ENCODE peak calls at places on chromosomes 6 and 20, in eight cellular contexts. One of them, this sample, is unnamed.

GRCh38 chr20:31951203-31951529 is 680 bp downstream of the PDRG1 start:
- DNase-seq in NCI-H1105 treated with DMSO at 0.1 percent for 48 hours: no peak
- DNase-seq in activated naive CD4-positive, alpha-beta T cell treated with anti-CD3 and anti-CD28 coated beads, Interleukin-2, amount 10 ng/mL, durations not matched to agents 7 days and 5 days: no peak
- DNase-seq in A172: no peak
- DNase-seq in body of pancreas: no peak
- DNase-seq in AG08396: no peak
- DNase-seq in putamen: no peak
- DNase-seq in gastrocnemius medialis: no peak
- DNase-seq in this sample: no peak

GRCh38 chr6:147508871-147509608 is 550 bp downstream of the SAMD5 start:
- DNase-seq in gastrocnemius medialis: no peak
- DNase-seq in activated naive CD4-positive, alpha-beta T cell treated with anti-CD3 and anti-CD28 coated beads, Interleukin-2, amount 10 ng/mL, durations not matched to agents 7 days and 5 days: no peak
- DNase-seq in putamen: no peak
- DNase-seq in A172: no peak
- DNase-seq in AG08396: peak; percentile 34
- DNase-seq in NCI-H1105 treated with DMSO at 0.1 percent for 48 hours: no peak
- DNase-seq in body of pancreas: no peak
- DNase-seq in this sample: peak; percentile 53

GRCh38 chr6:42962096-42962495 is 1.5 kb downstream of the GNMT start:
- DNase-seq in activated naive CD4-positive, alpha-beta T cell treated with anti-CD3 and anti-CD28 coated beads, Interleukin-2, amount 10 ng/mL, durations not matched to agents 7 days and 5 days: no peak
- DNase-seq in putamen: no peak
- DNase-seq in A172: no peak
- DNase-seq in AG08396: no peak
- DNase-seq in gastrocnemius medialis: no peak
- DNase-seq in body of pancreas: no peak
- DNase-seq in NCI-H1105 treated with DMSO at 0.1 percent for 48 hours: no peak
- DNase-seq in this sample: no peak

GRCh38 chr6:11527274-11527870 is 10.2 kb upstream of the TMEM170B start:
- DNase-seq in AG08396: no peak
- DNase-seq in putamen: no peak
- DNase-seq in A172: no peak
- DNase-seq in gastrocnemius medialis: no peak
- DNase-seq in activated naive CD4-positive, alpha-beta T cell treated with anti-CD3 and anti-CD28 coated beads, Interleukin-2, amount 10 ng/mL, durations not matched to agents 7 days and 5 days: no peak
- DNase-seq in NCI-H1105 treated with DMSO at 0.1 percent for 48 hours: no peak
- DNase-seq in body of pancreas: no peak
- DNase-seq in this sample: no peak

GRCh38 chr6:112443666-112444065 is 96.5 kb downstream of the RFPL4B start:
- DNase-seq in body of pancreas: peak; percentile 29
- DNase-seq in A172: no peak
- DNase-seq in AG08396: peak; percentile 30
- DNase-seq in gastrocnemius medialis: peak; percentile 3
- DNase-seq in putamen: no peak
- DNase-seq in activated naive CD4-positive, alpha-beta T cell treated with anti-CD3 and anti-CD28 coated beads, Interleukin-2, amount 10 ng/mL, durations not matched to agents 7 days and 5 days: no peak
- DNase-seq in NCI-H1105 treated with DMSO at 0.1 percent for 48 hours: no peak
- DNase-seq in this sample: peak; percentile 80

GRCh38 chr6:31358302-31358701 is 1.3 kb upstream of the HLA-B start:
- DNase-seq in NCI-H1105 treated with DMSO at 0.1 percent for 48 hours: no peak
- DNase-seq in AG08396: no peak
- DNase-seq in A172: no peak
- DNase-seq in activated naive CD4-positive, alpha-beta T cell treated with anti-CD3 and anti-CD28 coated beads, Interleukin-2, amount 10 ng/mL, durations not matched to agents 7 days and 5 days: no peak
- DNase-seq in putamen: no peak
- DNase-seq in body of pancreas: no peak
- DNase-seq in gastrocnemius medialis: no peak
- DNase-seq in this sample: no peak

GRCh38 chr20:37295595-37295994 is 6.1 kb downstream of the MANBAL start:
- DNase-seq in AG08396: no peak
- DNase-seq in body of pancreas: no peak
- DNase-seq in gastrocnemius medialis: no peak
- DNase-seq in A172: peak; percentile 59
- DNase-seq in NCI-H1105 treated with DMSO at 0.1 percent for 48 hours: peak; percentile 94
- DNase-seq in activated naive CD4-positive, alpha-beta T cell treated with anti-CD3 and anti-CD28 coated beads, Interleukin-2, amount 10 ng/mL, durations not matched to agents 7 days and 5 days: no peak
- DNase-seq in putamen: no peak
- DNase-seq in this sample: no peak

GRCh38 chr20:37672143-37672542 is 21.7 kb upstream of the CTNNBL1 start:
- DNase-seq in AG08396: no peak
- DNase-seq in NCI-H1105 treated with DMSO at 0.1 percent for 48 hours: no peak
- DNase-seq in gastrocnemius medialis: no peak
- DNase-seq in A172: no peak
- DNase-seq in putamen: no peak
- DNase-seq in activated naive CD4-positive, alpha-beta T cell treated with anti-CD3 and anti-CD28 coated beads, Interleukin-2, amount 10 ng/mL, durations not matched to agents 7 days and 5 days: no peak
- DNase-seq in body of pancreas: no peak
- DNase-seq in this sample: no peak

GRCh38 chr20:13771853-13772453 is 12.8 kb downstream of the ESF1 start:
- DNase-seq in AG08396: peak; percentile 15
- DNase-seq in activated naive CD4-positive, alpha-beta T cell treated with anti-CD3 and anti-CD28 coated beads, Interleukin-2, amount 10 ng/mL, durations not matched to agents 7 days and 5 days: no peak
- DNase-seq in NCI-H1105 treated with DMSO at 0.1 percent for 48 hours: peak; percentile 60
- DNase-seq in gastrocnemius medialis: no peak
- DNase-seq in A172: peak; percentile 15
- DNase-seq in putamen: no peak
- DNase-seq in body of pancreas: no peak
- DNase-seq in this sample: no peak

GRCh38 chr6:134984821-134985220 is 34.9 kb upstream of the ALDH8A1 start:
- DNase-seq in A172: peak; percentile 10
- DNase-seq in gastrocnemius medialis: no peak
- DNase-seq in activated naive CD4-positive, alpha-beta T cell treated with anti-CD3 and anti-CD28 coated beads, Interleukin-2, amount 10 ng/mL, durations not matched to agents 7 days and 5 days: no peak
- DNase-seq in putamen: no peak
- DNase-seq in AG08396: peak; percentile 6
- DNase-seq in NCI-H1105 treated with DMSO at 0.1 percent for 48 hours: no peak
- DNase-seq in body of pancreas: no peak
- DNase-seq in this sample: no peak

GRCh38 chr6:167392631-167393301 is 67.9 kb downstream of the TTLL2 start:
- DNase-seq in gastrocnemius medialis: no peak
- DNase-seq in A172: no peak
- DNase-seq in body of pancreas: no peak
- DNase-seq in NCI-H1105 treated with DMSO at 0.1 percent for 48 hours: no peak
- DNase-seq in putamen: no peak
- DNase-seq in AG08396: no peak
- DNase-seq in activated naive CD4-positive, alpha-beta T cell treated with anti-CD3 and anti-CD28 coated beads, Interleukin-2, amount 10 ng/mL, durations not matched to agents 7 days and 5 days: no peak
- DNase-seq in this sample: no peak

GRCh38 chr20:20317195-20318113 is 50.5 kb upstream of the INSM1 start:
- DNase-seq in putamen: no peak
- DNase-seq in body of pancreas: no peak
- DNase-seq in gastrocnemius medialis: no peak
- DNase-seq in AG08396: no peak
- DNase-seq in activated naive CD4-positive, alpha-beta T cell treated with anti-CD3 and anti-CD28 coated beads, Interleukin-2, amount 10 ng/mL, durations not matched to agents 7 days and 5 days: no peak
- DNase-seq in A172: no peak
- DNase-seq in NCI-H1105 treated with DMSO at 0.1 percent for 48 hours: no peak
- DNase-seq in this sample: no peak

GRCh38 chr20:41574802-41575389 is 43.3 kb downstream of the CHD6 start:
- DNase-seq in body of pancreas: no peak
- DNase-seq in NCI-H1105 treated with DMSO at 0.1 percent for 48 hours: no peak
- DNase-seq in AG08396: no peak
- DNase-seq in A172: no peak
- DNase-seq in gastrocnemius medialis: no peak
- DNase-seq in activated naive CD4-positive, alpha-beta T cell treated with anti-CD3 and anti-CD28 coated beads, Interleukin-2, amount 10 ng/mL, durations not matched to agents 7 days and 5 days: no peak
- DNase-seq in putamen: no peak
- DNase-seq in this sample: no peak

GRCh38 chr20:8756410-8756809 is 312.5 kb upstream of the PLCB4 start:
- DNase-seq in A172: peak; percentile 95
- DNase-seq in putamen: no peak
- DNase-seq in body of pancreas: no peak
- DNase-seq in gastrocnemius medialis: no peak
- DNase-seq in activated naive CD4-positive, alpha-beta T cell treated with anti-CD3 and anti-CD28 coated beads, Interleukin-2, amount 10 ng/mL, durations not matched to agents 7 days and 5 days: no peak
- DNase-seq in AG08396: peak; percentile 80
- DNase-seq in NCI-H1105 treated with DMSO at 0.1 percent for 48 hours: no peak
- DNase-seq in this sample: no peak

GRCh38 chr6:392441-393390 is 1.2 kb downstream of the IRF4 start:
- DNase-seq in AG08396: no peak
- DNase-seq in activated naive CD4-positive, alpha-beta T cell treated with anti-CD3 and anti-CD28 coated beads, Interleukin-2, amount 10 ng/mL, durations not matched to agents 7 days and 5 days: peak; percentile 76
- DNase-seq in A172: no peak
- DNase-seq in gastrocnemius medialis: no peak
- DNase-seq in body of pancreas: no peak
- DNase-seq in putamen: no peak
- DNase-seq in NCI-H1105 treated with DMSO at 0.1 percent for 48 hours: peak; percentile 43
- DNase-seq in this sample: no peak

GRCh38 chr20:16472045-16472872 is 101.0 kb downstream of the KIF16B start:
- DNase-seq in activated naive CD4-positive, alpha-beta T cell treated with anti-CD3 and anti-CD28 coated beads, Interleukin-2, amount 10 ng/mL, durations not matched to agents 7 days and 5 days: no peak
- DNase-seq in putamen: no peak
- DNase-seq in gastrocnemius medialis: no peak
- DNase-seq in body of pancreas: peak; percentile 19
- DNase-seq in AG08396: no peak
- DNase-seq in NCI-H1105 treated with DMSO at 0.1 percent for 48 hours: no peak
- DNase-seq in A172: peak; percentile 9
- DNase-seq in this sample: no peak

GRCh38 chr6:143742955-143743255 is 65.1 kb downstream of the PHACTR2 start:
- DNase-seq in NCI-H1105 treated with DMSO at 0.1 percent for 48 hours: no peak
- DNase-seq in body of pancreas: no peak
- DNase-seq in putamen: no peak
- DNase-seq in A172: no peak
- DNase-seq in gastrocnemius medialis: no peak
- DNase-seq in AG08396: no peak
- DNase-seq in activated naive CD4-positive, alpha-beta T cell treated with anti-CD3 and anti-CD28 coated beads, Interleukin-2, amount 10 ng/mL, durations not matched to agents 7 days and 5 days: no peak
- DNase-seq in this sample: no peak

GRCh38 chr20:50930139-50931047 is 844 bp downstream of the ADNP start:
- DNase-seq in putamen: peak; percentile 16
- DNase-seq in body of pancreas: peak; percentile 21
- DNase-seq in activated naive CD4-positive, alpha-beta T cell treated with anti-CD3 and anti-CD28 coated beads, Interleukin-2, amount 10 ng/mL, durations not matched to agents 7 days and 5 days: peak; percentile 47
- DNase-seq in NCI-H1105 treated with DMSO at 0.1 percent for 48 hours: no peak
- DNase-seq in AG08396: peak; percentile 26
- DNase-seq in gastrocnemius medialis: no peak
- DNase-seq in A172: peak; percentile 16
- DNase-seq in this sample: peak; percentile 37

GRCh38 chr6:99024089-99024488 is 76.3 kb upstream of the FBXL4 start:
- DNase-seq in gastrocnemius medialis: no peak
- DNase-seq in A172: no peak
- DNase-seq in activated naive CD4-positive, alpha-beta T cell treated with anti-CD3 and anti-CD28 coated beads, Interleukin-2, amount 10 ng/mL, durations not matched to agents 7 days and 5 days: no peak
- DNase-seq in AG08396: no peak
- DNase-seq in putamen: no peak
- DNase-seq in body of pancreas: no peak
- DNase-seq in NCI-H1105 treated with DMSO at 0.1 percent for 48 hours: no peak
- DNase-seq in this sample: no peak

GRCh38 chr6:132261354-132261753 is 139.9 kb downstream of the MOXD1 start:
- DNase-seq in activated naive CD4-positive, alpha-beta T cell treated with anti-CD3 and anti-CD28 coated beads, Interleukin-2, amount 10 ng/mL, durations not matched to agents 7 days and 5 days: no peak
- DNase-seq in A172: no peak
- DNase-seq in gastrocnemius medialis: no peak
- DNase-seq in putamen: no peak
- DNase-seq in NCI-H1105 treated with DMSO at 0.1 percent for 48 hours: no peak
- DNase-seq in AG08396: no peak
- DNase-seq in body of pancreas: no peak
- DNase-seq in this sample: no peak

GRCh38 chr6:84074988-84075781 is 41.6 kb downstream of the MRAP2 start:
- DNase-seq in A172: peak; percentile 16
- DNase-seq in AG08396: no peak
- DNase-seq in body of pancreas: no peak
- DNase-seq in gastrocnemius medialis: no peak
- DNase-seq in putamen: no peak
- DNase-seq in NCI-H1105 treated with DMSO at 0.1 percent for 48 hours: no peak
- DNase-seq in activated naive CD4-positive, alpha-beta T cell treated with anti-CD3 and anti-CD28 coated beads, Interleukin-2, amount 10 ng/mL, durations not matched to agents 7 days and 5 days: no peak
- DNase-seq in this sample: no peak

GRCh38 chr20:7736336-7736735 is 203.9 kb downstream of the HAO1 start:
- DNase-seq in A172: no peak
- DNase-seq in activated naive CD4-positive, alpha-beta T cell treated with anti-CD3 and anti-CD28 coated beads, Interleukin-2, amount 10 ng/mL, durations not matched to agents 7 days and 5 days: no peak
- DNase-seq in NCI-H1105 treated with DMSO at 0.1 percent for 48 hours: no peak
- DNase-seq in AG08396: no peak
- DNase-seq in gastrocnemius medialis: no peak
- DNase-seq in putamen: no peak
- DNase-seq in body of pancreas: no peak
- DNase-seq in this sample: no peak

GRCh38 chr6:290111-290932 is 2.0 kb upstream of the DUSP22 start:
- DNase-seq in body of pancreas: no peak
- DNase-seq in NCI-H1105 treated with DMSO at 0.1 percent for 48 hours: no peak
- DNase-seq in A172: no peak
- DNase-seq in gastrocnemius medialis: no peak
- DNase-seq in AG08396: no peak
- DNase-seq in activated naive CD4-positive, alpha-beta T cell treated with anti-CD3 and anti-CD28 coated beads, Interleukin-2, amount 10 ng/mL, durations not matched to agents 7 days and 5 days: no peak
- DNase-seq in putamen: no peak
- DNase-seq in this sample: no peak

GRCh38 chr20:36030143-36030542 is 61.8 kb downstream of the CNBD2 start:
- DNase-seq in A172: no peak
- DNase-seq in putamen: no peak
- DNase-seq in gastrocnemius medialis: no peak
- DNase-seq in activated naive CD4-positive, alpha-beta T cell treated with anti-CD3 and anti-CD28 coated beads, Interleukin-2, amount 10 ng/mL, durations not matched to agents 7 days and 5 days: no peak
- DNase-seq in AG08396: no peak
- DNase-seq in NCI-H1105 treated with DMSO at 0.1 percent for 48 hours: no peak
- DNase-seq in body of pancreas: peak; percentile 40
- DNase-seq in this sample: peak; percentile 22

GRCh38 chr6:3390698-3391097 is 66.2 kb downstream of the SLC22A23 start:
- DNase-seq in AG08396: peak; percentile 38
- DNase-seq in body of pancreas: no peak
- DNase-seq in A172: peak; percentile 95
- DNase-seq in gastrocnemius medialis: peak; percentile 34
- DNase-seq in activated naive CD4-positive, alpha-beta T cell treated with anti-CD3 and anti-CD28 coated beads, Interleukin-2, amount 10 ng/mL, durations not matched to agents 7 days and 5 days: no peak
- DNase-seq in NCI-H1105 treated with DMSO at 0.1 percent for 48 hours: no peak
- DNase-seq in putamen: peak; percentile 69
- DNase-seq in this sample: peak; percentile 79

GRCh38 chr6:20644667-20645370 is 110.6 kb downstream of the CDKAL1 start:
- DNase-seq in NCI-H1105 treated with DMSO at 0.1 percent for 48 hours: no peak
- DNase-seq in gastrocnemius medialis: no peak
- DNase-seq in AG08396: no peak
- DNase-seq in activated naive CD4-positive, alpha-beta T cell treated with anti-CD3 and anti-CD28 coated beads, Interleukin-2, amount 10 ng/mL, durations not matched to agents 7 days and 5 days: no peak
- DNase-seq in body of pancreas: no peak
- DNase-seq in A172: no peak
- DNase-seq in putamen: peak; percentile 8
- DNase-seq in this sample: no peak

GRCh38 chr6:168133707-168134398 is 54.8 kb upstream of the FRMD1 start:
- DNase-seq in body of pancreas: no peak
- DNase-seq in gastrocnemius medialis: no peak
- DNase-seq in activated naive CD4-positive, alpha-beta T cell treated with anti-CD3 and anti-CD28 coated beads, Interleukin-2, amount 10 ng/mL, durations not matched to agents 7 days and 5 days: no peak
- DNase-seq in A172: no peak
- DNase-seq in AG08396: no peak
- DNase-seq in NCI-H1105 treated with DMSO at 0.1 percent for 48 hours: no peak
- DNase-seq in putamen: no peak
- DNase-seq in this sample: no peak

GRCh38 chr6:116101790-116102189 is 1.1 kb downstream of the NT5DC1 start:
- DNase-seq in body of pancreas: no peak
- DNase-seq in activated naive CD4-positive, alpha-beta T cell treated with anti-CD3 and anti-CD28 coated beads, Interleukin-2, amount 10 ng/mL, durations not matched to agents 7 days and 5 days: no peak
- DNase-seq in gastrocnemius medialis: no peak
- DNase-seq in NCI-H1105 treated with DMSO at 0.1 percent for 48 hours: no peak
- DNase-seq in putamen: no peak
- DNase-seq in A172: no peak
- DNase-seq in AG08396: no peak
- DNase-seq in this sample: no peak

GRCh38 chr6:138226701-138227315 is 8.5 kb upstream of the PBOV1 start:
- DNase-seq in NCI-H1105 treated with DMSO at 0.1 percent for 48 hours: no peak
- DNase-seq in putamen: no peak
- DNase-seq in body of pancreas: no peak
- DNase-seq in AG08396: no peak
- DNase-seq in A172: no peak
- DNase-seq in activated naive CD4-positive, alpha-beta T cell treated with anti-CD3 and anti-CD28 coated beads, Interleukin-2, amount 10 ng/mL, durations not matched to agents 7 days and 5 days: no peak
- DNase-seq in gastrocnemius medialis: no peak
- DNase-seq in this sample: no peak

GRCh38 chr20:7358670-7359069 is 581.6 kb downstream of the HAO1 start:
- DNase-seq in body of pancreas: no peak
- DNase-seq in putamen: no peak
- DNase-seq in gastrocnemius medialis: no peak
- DNase-seq in AG08396: no peak
- DNase-seq in activated naive CD4-positive, alpha-beta T cell treated with anti-CD3 and anti-CD28 coated beads, Interleukin-2, amount 10 ng/mL, durations not matched to agents 7 days and 5 days: no peak
- DNase-seq in A172: no peak
- DNase-seq in NCI-H1105 treated with DMSO at 0.1 percent for 48 hours: no peak
- DNase-seq in this sample: no peak

GRCh38 chr6:36130672-36131516 is 581 bp downstream of the MAPK13 start:
- DNase-seq in body of pancreas: peak; percentile 80
- DNase-seq in A172: no peak
- DNase-seq in NCI-H1105 treated with DMSO at 0.1 percent for 48 hours: peak; percentile 84
- DNase-seq in gastrocnemius medialis: no peak
- DNase-seq in putamen: no peak
- DNase-seq in AG08396: peak; percentile 47
- DNase-seq in activated naive CD4-positive, alpha-beta T cell treated with anti-CD3 and anti-CD28 coated beads, Interleukin-2, amount 10 ng/mL, durations not matched to agents 7 days and 5 days: peak; percentile 77
- DNase-seq in this sample: peak; percentile 71

GRCh38 chr6:156131221-156131903 is 645.8 kb upstream of the ARID1B start:
- DNase-seq in putamen: no peak
- DNase-seq in A172: no peak
- DNase-seq in body of pancreas: no peak
- DNase-seq in NCI-H1105 treated with DMSO at 0.1 percent for 48 hours: no peak
- DNase-seq in gastrocnemius medialis: no peak
- DNase-seq in activated naive CD4-positive, alpha-beta T cell treated with anti-CD3 and anti-CD28 coated beads, Interleukin-2, amount 10 ng/mL, durations not matched to agents 7 days and 5 days: no peak
- DNase-seq in AG08396: no peak
- DNase-seq in this sample: no peak